ENCODE peak calls at places on chromosomes 2 and 18, in four cellular contexts. R is IMR-90, F is adrenal gland, Y is tibial nerve. D is an unnamed sample.
A peak's percentile ranks its signal among the peaks of the same experiment; 100 is the strongest.

GRCh38 chr2:237868631-237869356 is 9.4 kb downstream of the RAMP1 start:
- DNase-seq in F (no peak), R (peak; percentile 63), Y (no peak), D (no peak)

GRCh38 chr18:54094474-54094873 is 130.0 kb downstream of the MBD2 start:
- DNase-seq in R (no peak), Y (no peak), F (no peak), D (no peak)

GRCh38 chr2:15782009-15782751 is 158.2 kb upstream of the MYCN start:
- DNase-seq in Y (no peak), R (no peak), F (no peak), D (no peak)

GRCh38 chr2:230908094-230908594 is 16.9 kb downstream of the GPR55 start:
- DNase-seq in Y (no peak), F (no peak), R (peak; percentile 3), D (no peak)

GRCh38 chr18:49547701-49548100 is 14.2 kb upstream of the LIPG start:
- DNase-seq in Y (no peak), R (no peak), F (no peak), D (no peak)

GRCh38 chr2:212451786-212452200 is 86.8 kb downstream of the ERBB4 start:
- DNase-seq in F (no peak), R (peak; percentile 39), Y (no peak), D (no peak)

GRCh38 chr2:183348492-183348891 is 224.2 kb downstream of the NUP35 start:
- DNase-seq in Y (no peak), R (no peak), F (no peak), D (no peak)

GRCh38 chr18:46164920-46165319 is 60.7 kb downstream of the HAUS1 start:
- DNase-seq in Y (no peak), R (no peak), F (no peak), D (no peak)

GRCh38 chr2:41791523-41791922 is 256.3 kb upstream of the PKDCC start:
- DNase-seq in R (peak; percentile 41), Y (peak; percentile 22), F (peak; percentile 53), D (no peak)

GRCh38 chr2:196927318-196928225 is 1.1 kb upstream of the PGAP1 start:
- DNase-seq in R (peak; percentile 85), F (peak; percentile 42), Y (peak; percentile 21), D (no peak)

GRCh38 chr18:77086656-77087390 is 45.8 kb downstream of the MBP start:
- DNase-seq in R (no peak), F (no peak), Y (no peak), D (no peak)

GRCh38 chr2:96099861-96100798 is 16.2 kb downstream of the ADRA2B start:
- DNase-seq in F (peak; percentile 29), R (no peak), Y (no peak), D (peak; percentile 3)

GRCh38 chr18:34697233-34697632 is 12.9 kb upstream of the DTNA start:
- DNase-seq in R (no peak), Y (no peak), F (no peak), D (no peak)

DNA sequence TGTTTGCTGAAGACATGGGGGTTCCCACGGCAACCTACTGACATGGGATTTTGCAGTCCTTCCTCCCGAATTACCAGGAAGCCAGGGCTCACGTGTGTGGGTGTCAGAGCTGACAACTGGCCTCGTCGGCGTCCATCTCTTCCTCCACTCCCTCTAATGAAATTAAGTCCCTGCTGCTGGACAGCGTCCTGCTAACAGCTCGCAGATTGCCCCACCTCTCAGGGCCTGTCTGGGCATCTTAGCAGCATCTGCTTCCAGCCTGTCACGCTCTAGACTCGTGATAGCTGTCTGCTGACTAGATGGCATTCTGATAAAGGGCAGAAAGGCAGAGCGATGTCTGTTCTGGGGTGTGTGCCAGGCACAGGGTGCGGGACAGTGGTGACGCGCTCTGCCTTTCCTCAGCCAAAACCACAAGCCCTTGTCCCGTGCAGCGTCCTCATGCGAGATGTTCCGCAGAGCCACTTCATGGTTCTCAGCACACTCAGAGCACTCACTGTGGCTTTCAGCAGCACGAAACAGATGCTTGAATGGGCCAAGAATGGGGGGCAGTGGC is 161.1 kb downstream of the ARL4C start:
- DNase-seq in Y (peak; percentile 91), R (peak; percentile 72), F (peak; percentile 72), D (no peak)
- TF ChIP-seq POLR2A in Y (no peak), R (no peak), F (no peak), D (no peak)

DNA sequence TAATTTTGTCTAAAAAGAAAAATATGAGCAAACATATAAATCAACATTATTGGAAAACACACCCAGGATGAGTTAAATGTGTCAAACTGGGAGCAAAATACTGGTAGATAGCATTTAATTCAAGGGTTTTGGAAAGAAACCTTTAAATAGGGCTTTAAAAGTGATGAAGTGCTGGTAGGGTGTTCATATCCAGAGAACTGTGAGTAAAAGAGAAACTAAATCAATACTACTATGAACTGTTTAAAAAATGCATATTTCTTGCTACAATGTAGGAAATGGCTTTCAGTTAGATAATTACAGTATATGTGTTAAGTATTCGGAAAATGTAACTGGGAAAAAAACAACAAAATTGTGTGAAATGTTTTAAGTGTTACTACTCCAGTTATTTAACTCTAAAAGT is 117.8 kb downstream of the ATAD2B start:
- DNase-seq in F (no peak), Y (no peak), R (no peak), D (no peak)
- TF ChIP-seq POLR2A in F (no peak), Y (no peak), R (no peak), D (no peak)

DNA sequence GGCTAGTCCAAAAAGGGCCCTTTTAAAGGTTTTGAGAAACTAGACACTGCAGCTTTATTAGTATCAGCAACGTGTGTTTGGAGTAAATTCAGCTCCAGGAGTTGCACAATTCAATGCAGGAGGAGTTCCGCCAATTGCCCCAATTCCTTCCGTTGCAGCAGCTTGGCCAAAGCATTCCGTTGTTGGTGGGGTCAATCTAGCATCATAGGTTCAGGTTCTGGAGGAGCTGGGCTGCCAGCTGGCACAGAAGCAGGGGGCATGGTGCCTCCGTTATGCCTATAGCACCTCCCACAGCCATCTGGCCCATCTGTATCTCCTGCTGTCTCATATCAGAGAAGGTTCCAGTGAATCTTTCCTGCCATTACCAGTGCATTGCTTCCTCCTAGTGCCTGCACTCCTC is 55.4 kb downstream of the REL start:
- DNase-seq in F (no peak), R (no peak), Y (no peak), D (no peak)
- TF ChIP-seq POLR2A in F (no peak), R (no peak), Y (no peak), D (no peak)

GRCh38 chr18:75247601-75248421 is 37.2 kb downstream of the TSHZ1 start:
- DNase-seq in R (peak; percentile 65), F (no peak), Y (no peak), D (no peak)
- TF ChIP-seq POLR2A in R (no peak), F (peak; percentile 36), Y (no peak), D (no peak)

GRCh38 chr18:11909597-11910026 is 1.5 kb upstream of the MPPE1 start:
- DNase-seq in F (peak; percentile 22), R (peak; percentile 55), Y (peak; percentile 9), D (no peak)
- TF ChIP-seq POLR2A in F (peak; percentile 52), R (no peak), Y (no peak), D (no peak)